ENCODE peak calls at places on chromosomes 16 and 17, in seven cellular contexts. A is pancreas, K is cardiac muscle cell, H is testis, D is lower leg skin, G is choroid plexus epithelial cell, Z is endothelial cell of umbilical vein. C is an unnamed sample.
A peak's percentile ranks its signal among the peaks of the same experiment; 100 is the strongest.

GRCh38 chr17:20282526-20283308 is 184.6 kb downstream of the LGALS9B start:
- DNase-seq in A (no peak), K (no peak), H (no peak), D (no peak), G (no peak), Z (no peak), C (no peak)

GRCh38 chr16:66712512-66712911 is 16.0 kb upstream of the CMTM4 start:
- DNase-seq in A (no peak), K (no peak), H (no peak), D (no peak), G (no peak), Z (no peak), C (no peak)

GRCh38 chr16:47657032-47657431 is 195.9 kb downstream of the PHKB start:
- DNase-seq in A (no peak), K (no peak), H (no peak), D (no peak), G (no peak), Z (no peak), C (no peak)

GRCh38 chr17:11948791-11949190 is 48.5 kb downstream of the ZNF18 start:
- DNase-seq in A (no peak), K (peak; percentile 89), H (no peak), D (no peak), G (peak; percentile 27), Z (no peak), C (peak; percentile 65)

GRCh38 chr17:75695141-75695829 is 26.0 kb upstream of the ITGB4 start:
- DNase-seq in A (no peak), K (no peak), H (no peak), D (no peak), G (peak; percentile 39), Z (no peak), C (peak; percentile 81)

GRCh38 chr16:22189473-22190168 is 16.5 kb upstream of the EEF2K start:
- DNase-seq in A (peak; percentile 79), K (peak; percentile 56), H (peak; percentile 38), D (peak; percentile 95), G (peak; percentile 35), Z (peak; percentile 76), C (peak; percentile 56)

GRCh38 chr17:29007456-29008455 is 1.9 kb upstream of the SEZ6 start:
- DNase-seq in A (no peak), K (peak; percentile 53), H (no peak), D (no peak), G (no peak), Z (no peak), C (peak; percentile 17)

GRCh38 chr16:68778551-68779231 is 41.6 kb downstream of the CDH1 start:
- DNase-seq in A (peak; percentile 72), K (no peak), H (no peak), D (no peak), G (peak; percentile 32), Z (no peak), C (no peak)

GRCh38 chr17:61635913-61636432 is 45.0 kb upstream of the NACA2 start:
- DNase-seq in A (no peak), K (peak; percentile 78), H (peak; percentile 60), D (no peak), G (peak; percentile 81), Z (peak; percentile 69), C (peak; percentile 55)

GRCh38 chr16:1325261-1325660 is 8.2 kb upstream of the BAIAP3 start:
- DNase-seq in A (no peak), K (no peak), H (no peak), D (no peak), G (no peak), Z (no peak), C (no peak)
- H3K4me3 ChIP-seq in A (no peak overlapping the region), K (no peak overlapping the region), H (no peak overlapping the region), D (no peak overlapping the region), G (no peak overlapping the region), Z (no peak overlapping the region), C (no peak overlapping the region)

GRCh38 chr16:87803385-87803784 is 37.6 kb upstream of the KLHDC4 start:
- DNase-seq in A (no peak), K (no peak), H (no peak), D (no peak), G (no peak), Z (no peak), C (no peak)
- TF ChIP-seq CTCF in A (no peak), K (no peak), H (no peak), D (no peak), G (no peak), Z (no peak), C (no peak)

GRCh38 chr17:60075981-60076380 is 2.7 kb downstream of the HEATR6 start:
- DNase-seq in A (no peak), K (no peak), H (no peak), D (no peak), G (no peak), Z (no peak), C (no peak)

GRCh38 chr17:60079401-60079861 is 710 bp upstream of the HEATR6 start:
- DNase-seq in A (no peak), K (peak; percentile 50), H (no peak), D (no peak), G (no peak), Z (peak; percentile 33), C (peak; percentile 60)

GRCh38 chr17:60076811-60077210 is 1.9 kb downstream of the HEATR6 start:
- DNase-seq in A (no peak), K (no peak), H (no peak), D (no peak), G (no peak), Z (no peak), C (no peak)

GRCh38 chr17:60077672-60078519 is 825 bp downstream of the HEATR6 start:
- DNase-seq in A (no peak), K (peak; percentile 51), H (no peak), D (no peak), G (peak; percentile 57), Z (no peak), C (peak; percentile 35)

GRCh38 chr17:60077226-60077625 is 1.5 kb downstream of the HEATR6 start:
- DNase-seq in A (no peak), K (no peak), H (no peak), D (no peak), G (no peak), Z (no peak), C (no peak)
- H3K4me3 ChIP-seq in A (no peak overlapping the region), K (peak overlapping the region; percentile 74), H (peak overlapping the region; percentile 81), D (no peak overlapping the region), G (no peak overlapping the region), Z (no peak overlapping the region), C (peak overlapping the region; percentile 92)

DNA sequence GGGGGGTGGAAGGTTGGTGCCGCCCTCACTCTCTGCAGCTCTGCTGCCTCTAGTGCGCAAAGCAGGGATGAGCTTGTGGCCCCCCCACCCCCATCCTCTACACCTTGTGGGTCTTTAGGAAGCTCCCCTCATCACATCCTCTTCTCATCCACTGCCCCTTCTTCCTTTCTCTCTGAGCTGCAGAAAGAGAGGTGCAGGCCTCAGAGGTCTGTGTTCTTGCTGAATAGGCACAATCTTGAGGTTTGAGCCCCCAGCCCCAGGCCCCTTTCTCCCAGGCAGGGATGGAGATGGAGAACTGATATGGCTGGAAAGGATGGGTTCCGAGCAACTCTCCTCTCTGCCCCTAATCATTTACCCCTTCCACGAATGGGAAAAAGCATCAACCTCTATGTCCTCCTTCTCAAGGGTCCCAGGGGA is 2.6 kb downstream of the CACNA1G start:
- DNase-seq in A (no peak), K (no peak), H (no peak), D (no peak), G (no peak), Z (no peak), C (no peak)
- TF ChIP-seq CTCF in A (no peak), K (no peak), H (no peak), D (no peak), G (peak; percentile 2), Z (no peak), C (peak; percentile 17)

DNA sequence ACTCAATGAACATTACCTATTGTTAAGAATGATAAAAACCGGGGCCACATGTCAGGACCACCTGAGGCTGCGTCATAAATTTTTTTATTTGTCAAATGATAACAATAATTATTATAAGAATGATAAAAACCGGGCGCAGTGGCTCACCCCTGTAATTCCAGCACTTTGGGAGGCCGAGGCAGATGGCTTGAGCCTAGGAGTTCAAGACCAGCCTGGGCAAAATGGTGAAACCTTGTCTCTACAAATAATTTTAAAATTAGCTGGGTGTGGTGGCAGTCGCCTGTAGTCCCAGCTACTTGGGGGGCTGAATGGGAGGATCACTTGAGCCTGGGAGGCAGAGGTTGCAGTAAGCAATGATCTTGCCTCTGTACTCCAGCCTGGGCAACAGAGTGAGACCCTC is 816 bp upstream of the SHMT1 start:
- DNase-seq in A (no peak), K (no peak), H (no peak), D (no peak), G (no peak), Z (no peak), C (no peak)
- H3K4me3 ChIP-seq in A (no peak overlapping the region), K (no peak overlapping the region), H (peak overlapping the region; percentile 93), D (no peak overlapping the region), G (no peak overlapping the region), Z (no peak overlapping the region), C (no peak overlapping the region)

GRCh38 chr17:44581868-44582267 is 24.6 kb downstream of the FZD2 start:
- DNase-seq in A (no peak), K (peak; percentile 31), H (no peak), D (no peak), G (no peak), Z (peak; percentile 34), C (no peak)
- TF ChIP-seq CTCF in A (no peak), K (peak; percentile 32), H (no peak), D (no peak), G (peak; percentile 42), Z (no peak), C (peak; percentile 32)

C was measured in AG10803.